ENCODE peak calls at places on chromosomes 12 and 14, in five cellular contexts. One of them, this sample, is unnamed.

GRCh38 chr12:98515368-98516183 is at the start of gene TMPO:
- DNase-seq in HepG2: peak; percentile 84
- DNase-seq in GM12878: peak; percentile 87
- DNase-seq in A549: peak; percentile 95
- DNase-seq in K562: peak; percentile 98
- DNase-seq in this sample: peak; percentile 93

GRCh38 chr12:124660846-124661245 is 93.4 kb upstream of the NCOR2 start:
- DNase-seq in A549: no peak
- DNase-seq in GM12878: no peak
- DNase-seq in K562: no peak
- DNase-seq in HepG2: no peak
- DNase-seq in this sample: no peak

GRCh38 chr12:45989857-45990467 is 412 bp downstream of the SCAF11 start:
- DNase-seq in HepG2: peak; percentile 45
- DNase-seq in K562: peak; percentile 36
- DNase-seq in A549: peak; percentile 63
- DNase-seq in GM12878: no peak
- DNase-seq in this sample: peak; percentile 50

GRCh38 chr14:53542692-53543091 is 389.6 kb upstream of the DDHD1 start:
- DNase-seq in HepG2: peak; percentile 44
- DNase-seq in GM12878: no peak
- DNase-seq in A549: peak; percentile 47
- DNase-seq in K562: no peak
- DNase-seq in this sample: no peak

GRCh38 chr14:29426083-29426482 is 501.6 kb downstream of the PRKD1 start:
- DNase-seq in A549: no peak
- DNase-seq in GM12878: no peak
- DNase-seq in K562: no peak
- DNase-seq in HepG2: no peak
- DNase-seq in this sample: no peak

GRCh38 chr14:102943979-102944378 is 21.5 kb downstream of the AMN start:
- DNase-seq in K562: no peak
- DNase-seq in A549: no peak
- DNase-seq in HepG2: no peak
- DNase-seq in GM12878: no peak
- DNase-seq in this sample: no peak

GRCh38 chr14:52683985-52684520 is 11.3 kb downstream of the ERO1A start:
- DNase-seq in GM12878: no peak
- DNase-seq in A549: peak; percentile 44
- DNase-seq in HepG2: no peak
- DNase-seq in K562: no peak
- DNase-seq in this sample: no peak

GRCh38 chr14:75430526-75430925 is 2.7 kb downstream of the JDP2 start:
- DNase-seq in HepG2: no peak
- DNase-seq in A549: no peak
- DNase-seq in K562: no peak
- DNase-seq in GM12878: no peak
- DNase-seq in this sample: no peak

GRCh38 chr14:98014851-98015615 is 1217.9 kb downstream of the VRK1 start:
- DNase-seq in GM12878: no peak
- DNase-seq in A549: no peak
- DNase-seq in K562: no peak
- DNase-seq in HepG2: no peak
- DNase-seq in this sample: no peak

GRCh38 chr12:85883763-85884162 is 9.7 kb downstream of the NTS start:
- DNase-seq in HepG2: no peak
- DNase-seq in K562: no peak
- DNase-seq in A549: no peak
- DNase-seq in GM12878: no peak
- DNase-seq in this sample: no peak

GRCh38 chr12:32091696-32092095 is 15.0 kb upstream of the BICD1 start:
- DNase-seq in HepG2: no peak
- DNase-seq in K562: no peak
- DNase-seq in A549: no peak
- DNase-seq in GM12878: no peak
- DNase-seq in this sample: no peak

GRCh38 chr14:106222736-106223135 is 696.4 kb downstream of the TMEM121 start:
- DNase-seq in K562: no peak
- DNase-seq in GM12878: no peak
- DNase-seq in A549: no peak
- DNase-seq in HepG2: no peak
- DNase-seq in this sample: no peak

GRCh38 chr14:68392393-68393085 is 400.3 kb downstream of the ZFP36L1 start:
- DNase-seq in GM12878: no peak
- DNase-seq in K562: no peak
- DNase-seq in HepG2: peak; percentile 13
- DNase-seq in A549: no peak
- DNase-seq in this sample: no peak

GRCh38 chr12:44159211-44159610 is 323.3 kb downstream of the TMEM117 start:
- DNase-seq in K562: no peak
- DNase-seq in HepG2: peak; percentile 14
- DNase-seq in A549: no peak
- DNase-seq in GM12878: no peak
- DNase-seq in this sample: no peak

GRCh38 chr14:74888164-74889158 is 6.7 kb downstream of the DLST start:
- DNase-seq in A549: peak; percentile 37
- DNase-seq in GM12878: no peak
- DNase-seq in HepG2: no peak
- DNase-seq in K562: peak; percentile 29
- DNase-seq in this sample: no peak

GRCh38 chr14:78863143-78863542 is 693.0 kb downstream of the NRXN3 start:
- DNase-seq in K562: peak; percentile 34
- DNase-seq in HepG2: peak; percentile 4
- DNase-seq in GM12878: no peak
- DNase-seq in A549: peak; percentile 12
- DNase-seq in this sample: peak; percentile 65

GRCh38 chr14:55473786-55474185 is 33.4 kb upstream of the TBPL2 start:
- DNase-seq in HepG2: no peak
- DNase-seq in GM12878: no peak
- DNase-seq in K562: no peak
- DNase-seq in A549: no peak
- DNase-seq in this sample: no peak
- TF ChIP-seq JUNB in HepG2: no peak
- TF ChIP-seq JUNB in GM12878: no peak
- TF ChIP-seq JUNB in K562: no peak
- TF ChIP-seq JUNB in A549: no peak
- TF ChIP-seq JUNB in this sample: no peak

DNA sequence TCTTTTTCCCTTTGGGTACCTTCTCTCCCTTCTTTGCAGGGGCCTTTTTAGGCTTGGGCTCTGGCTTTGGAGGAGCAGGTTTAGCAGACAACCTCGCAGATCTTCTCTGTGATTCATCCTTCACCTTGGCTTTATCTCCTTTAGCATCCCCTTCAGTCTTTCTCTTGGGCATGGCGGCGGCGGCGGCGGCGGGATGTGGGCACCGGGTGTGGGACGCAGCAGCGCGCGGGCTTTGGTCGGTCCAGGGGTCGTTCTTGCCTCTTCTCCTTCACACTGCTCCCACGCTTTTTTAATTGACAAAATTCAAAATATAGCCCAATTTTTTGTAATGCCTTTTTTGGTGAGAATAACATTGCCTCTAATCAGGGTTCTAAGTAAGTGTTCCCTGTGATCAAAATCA is 8.6 kb downstream of the TRMT5 start:
- DNase-seq in K562: no peak
- DNase-seq in GM12878: no peak
- DNase-seq in A549: no peak
- DNase-seq in HepG2: no peak
- DNase-seq in this sample: no peak
- TF ChIP-seq JUNB in K562: no peak
- TF ChIP-seq JUNB in GM12878: no peak
- TF ChIP-seq JUNB in A549: no peak
- TF ChIP-seq JUNB in HepG2: no peak
- TF ChIP-seq JUNB in this sample: no peak

GRCh38 chr14:76653875-76654572 is 107.2 kb upstream of the VASH1 start:
- DNase-seq in GM12878: no peak
- DNase-seq in HepG2: peak; percentile 76
- DNase-seq in K562: no peak
- DNase-seq in A549: no peak
- DNase-seq in this sample: no peak
- TF ChIP-seq JUNB in GM12878: no peak
- TF ChIP-seq JUNB in HepG2: no peak
- TF ChIP-seq JUNB in K562: no peak
- TF ChIP-seq JUNB in A549: no peak
- TF ChIP-seq JUNB in this sample: no peak

GRCh38 chr12:118332511-118332910 is 40.2 kb downstream of the TAOK3 start:
- DNase-seq in HepG2: no peak
- DNase-seq in A549: no peak
- DNase-seq in GM12878: no peak
- DNase-seq in K562: no peak
- DNase-seq in this sample: no peak

GRCh38 chr12:118326971-118327370 is 45.7 kb downstream of the TAOK3 start:
- DNase-seq in GM12878: no peak
- DNase-seq in HepG2: no peak
- DNase-seq in A549: no peak
- DNase-seq in K562: no peak
- DNase-seq in this sample: no peak

GRCh38 chr12:118328486-118329340 is 44.0 kb downstream of the TAOK3 start:
- DNase-seq in GM12878: no peak
- DNase-seq in A549: no peak
- DNase-seq in HepG2: no peak
- DNase-seq in K562: no peak
- DNase-seq in this sample: no peak

GRCh38 chr12:118327381-118327780 is 45.3 kb downstream of the TAOK3 start:
- DNase-seq in GM12878: no peak
- DNase-seq in HepG2: no peak
- DNase-seq in A549: no peak
- DNase-seq in K562: no peak
- DNase-seq in this sample: no peak

DNA sequence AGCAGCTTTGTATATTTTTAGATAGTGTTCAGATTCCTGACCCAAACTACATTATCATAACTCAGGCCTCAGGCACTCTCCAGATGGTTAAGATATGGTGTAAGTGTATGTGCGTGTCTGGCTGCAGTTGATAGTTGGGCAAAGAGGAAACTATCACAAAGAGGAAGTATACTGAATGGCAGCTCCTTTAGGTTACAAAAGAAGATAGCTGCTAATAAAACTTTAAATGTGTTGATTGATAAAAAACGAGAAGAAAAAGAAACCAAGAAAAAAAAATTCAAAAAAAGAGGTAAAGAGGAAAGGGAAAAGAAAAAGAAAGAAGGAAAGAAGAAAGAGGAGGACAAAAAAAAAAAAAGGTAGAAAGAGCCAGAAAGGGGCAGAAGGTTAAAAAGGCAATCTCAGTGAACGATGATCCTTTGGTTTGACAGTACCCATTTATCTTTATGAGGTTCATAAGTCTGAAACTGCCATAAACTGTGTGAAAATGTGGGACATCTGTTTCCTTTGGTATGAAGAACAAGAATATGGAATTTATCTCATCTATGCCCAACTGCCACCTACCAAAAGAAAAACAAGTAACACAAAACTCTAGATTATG is 42.2 kb downstream of the TAOK3 start:
- DNase-seq in GM12878: no peak
- DNase-seq in HepG2: no peak
- DNase-seq in K562: peak; percentile 53
- DNase-seq in A549: no peak
- DNase-seq in this sample: no peak
- TF ChIP-seq JUNB in GM12878: no peak
- TF ChIP-seq JUNB in HepG2: no peak
- TF ChIP-seq JUNB in K562: no peak
- TF ChIP-seq JUNB in A549: no peak
- TF ChIP-seq JUNB in this sample: no peak

DNA sequence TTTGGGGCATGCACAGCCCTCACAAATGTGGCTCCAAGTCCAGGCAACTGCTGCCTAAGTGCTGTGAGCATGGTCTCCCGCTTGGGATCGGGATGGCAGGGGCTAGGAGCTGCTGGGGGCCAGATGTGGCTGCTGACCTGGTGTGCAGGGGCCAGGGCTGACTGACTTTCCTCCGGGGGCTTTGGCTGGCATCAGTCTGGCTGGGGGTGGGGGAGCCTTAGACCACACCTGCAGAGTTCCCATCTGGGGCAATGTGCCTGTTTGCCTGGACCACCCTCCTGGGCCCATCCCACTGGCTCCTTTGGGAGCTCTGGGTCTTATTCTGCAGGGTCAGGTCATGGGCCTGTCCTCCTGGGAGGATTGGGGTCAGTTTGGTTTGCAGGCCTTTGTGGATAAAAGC is 90.5 kb downstream of the TSPAN9 start:
- DNase-seq in GM12878: no peak
- DNase-seq in K562: no peak
- DNase-seq in HepG2: no peak
- DNase-seq in A549: no peak
- DNase-seq in this sample: no peak
- TF ChIP-seq JUNB in GM12878: no peak
- TF ChIP-seq JUNB in K562: no peak
- TF ChIP-seq JUNB in HepG2: no peak
- TF ChIP-seq JUNB in A549: no peak
- TF ChIP-seq JUNB in this sample: no peak

GRCh38 chr12:13146539-13146938 is 43.1 kb upstream of the GSG1 start:
- DNase-seq in HepG2: no peak
- DNase-seq in GM12878: no peak
- DNase-seq in K562: no peak
- DNase-seq in A549: no peak
- DNase-seq in this sample: no peak
- TF ChIP-seq JUNB in HepG2: no peak
- TF ChIP-seq JUNB in GM12878: no peak
- TF ChIP-seq JUNB in K562: no peak
- TF ChIP-seq JUNB in A549: no peak
- TF ChIP-seq JUNB in this sample: no peak

This sample was measured in GM23338.